ENCODE peak calls at places on chromosomes 1 and 21, in six cellular contexts. W, N, E, U, S and X are unnamed samples.

GRCh38 chr1:42784946-42785693 is at the start of gene TMEM269:
- DNase-seq in W (peak), N (no peak), E (no peak), U (peak), S (no peak), X (no peak)

GRCh38 chr1:150110066-150110465 is 39.6 kb upstream of the PLEKHO1 start:
- DNase-seq in W (no peak), N (no peak), E (no peak), U (no peak), S (no peak), X (no peak)

GRCh38 chr1:206507395-206508129 is at the start of gene RASSF5:
- DNase-seq in W (peak), N (peak), E (peak), U (peak), S (no peak), X (peak)

GRCh38 chr1:46183119-46183842 is 7.0 kb upstream of the P3R3URF start:
- DNase-seq in W (no peak), N (peak), E (no peak), U (peak), S (no peak), X (peak)

GRCh38 chr1:15103211-15103610 is 50.3 kb upstream of the TMEM51 start:
- DNase-seq in W (no peak), N (no peak), E (no peak), U (no peak), S (no peak), X (no peak)

GRCh38 chr1:226201029-226201593 is 14.6 kb upstream of the ACBD3 start:
- DNase-seq in W (no peak), N (no peak), E (peak), U (peak), S (no peak), X (no peak)

GRCh38 chr1:169495916-169496315 is 10.2 kb upstream of the SLC19A2 start:
- DNase-seq in W (no peak), N (no peak), E (no peak), U (no peak), S (no peak), X (no peak)

GRCh38 chr1:1099506-1100183 is 16.2 kb downstream of the C1orf159 start:
- DNase-seq in W (no peak), N (no peak), E (no peak), U (no peak), S (no peak), X (no peak)

GRCh38 chr21:42082501-42083360 is 11.6 kb downstream of the UMODL1 start:
- DNase-seq in W (no peak), N (no peak), E (no peak), U (no peak), S (no peak), X (no peak)

GRCh38 chr1:180652791-180653190 is 21.0 kb downstream of the XPR1 start:
- DNase-seq in W (no peak), N (no peak), E (no peak), U (no peak), S (no peak), X (no peak)

GRCh38 chr1:235079443-235079967 is 49.1 kb downstream of the TOMM20 start:
- DNase-seq in W (no peak), N (peak), E (no peak), U (no peak), S (no peak), X (no peak)

GRCh38 chr1:1968767-1969504 is 34.6 kb downstream of the CFAP74 start:
- DNase-seq in W (no peak), N (no peak), E (no peak), U (no peak), S (no peak), X (no peak)

GRCh38 chr1:42963378-42964005 is 4.8 kb upstream of the SLC2A1 start:
- DNase-seq in W (no peak), N (peak), E (peak), U (no peak), S (no peak), X (no peak)

GRCh38 chr1:38235705-38236104 is 189.1 kb upstream of the POU3F1 start:
- DNase-seq in W (no peak), N (no peak), E (no peak), U (no peak), S (no peak), X (no peak)
- TF ChIP-seq REST in W (no peak), N (no peak), E (no peak), U (no peak), S (no peak), X (no peak)

DNA sequence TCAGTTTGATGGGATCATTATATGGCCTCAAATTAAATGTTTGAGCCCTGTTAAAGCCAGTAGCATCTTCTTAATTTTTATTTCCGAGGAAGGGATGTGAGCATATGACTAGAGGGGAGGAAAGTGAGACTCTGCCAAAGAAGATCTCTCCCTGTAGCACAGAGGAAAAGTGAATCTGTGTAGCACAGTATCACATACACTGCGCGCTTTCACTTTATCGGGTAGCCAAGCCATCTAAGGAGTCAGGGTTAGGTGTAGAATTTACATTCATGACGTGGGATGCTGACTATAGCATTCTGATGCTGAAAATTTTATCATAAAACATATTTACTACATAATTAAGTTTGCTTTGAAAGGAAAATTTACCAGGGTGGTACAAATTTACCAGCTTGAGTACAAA is 24.0 kb downstream of the LRRC8D start:
- DNase-seq in W (no peak), N (no peak), E (no peak), U (no peak), S (no peak), X (no peak)
- H3K27ac ChIP-seq in W (no peak), N (peak), E (no peak), U (no peak), S (peak), X (no peak)

GRCh38 chr1:65625528-65625927 is 167.2 kb upstream of the PDE4B start:
- DNase-seq in W (no peak), N (no peak), E (no peak), U (no peak), S (no peak), X (no peak)
- TF ChIP-seq REST in W (no peak), N (no peak), E (no peak), U (no peak), S (no peak), X (no peak)

GRCh38 chr1:77511440-77511840 is 171.0 kb downstream of the ZZZ3 start:
- DNase-seq in W (no peak), N (no peak), E (no peak), U (no peak), S (no peak), X (no peak)

GRCh38 chr1:77514871-77515776 is 167.3 kb downstream of the ZZZ3 start:
- DNase-seq in W (no peak), N (no peak), E (peak), U (peak), S (no peak), X (peak)

GRCh38 chr1:77513839-77514763 is 168.4 kb downstream of the ZZZ3 start:
- DNase-seq in W (no peak), N (no peak), E (no peak), U (peak), S (no peak), X (no peak)

DNA sequence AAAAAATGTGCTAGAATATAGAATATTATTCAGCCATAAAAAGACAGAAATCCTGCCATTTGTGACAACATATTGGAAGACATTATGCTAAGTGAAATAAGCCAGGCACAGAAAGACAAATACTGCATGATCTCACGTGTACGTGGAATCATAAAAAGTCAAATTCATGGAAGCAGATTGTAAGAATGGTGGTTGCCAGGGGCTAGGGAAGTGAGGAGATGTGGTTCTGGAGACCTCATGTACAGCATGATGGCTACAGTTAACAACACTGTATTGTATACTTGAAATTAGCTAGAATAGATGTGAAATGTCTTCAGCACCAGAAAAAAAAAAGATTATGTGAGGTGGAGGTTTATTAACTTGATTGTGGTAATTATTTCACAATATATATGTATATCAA is 166.4 kb downstream of the ZZZ3 start:
- DNase-seq in W (no peak), N (no peak), E (no peak), U (no peak), S (no peak), X (no peak)
- H3K27ac ChIP-seq in W (peak), N (peak), E (no peak), U (peak), S (no peak), X (no peak)

GRCh38 chr1:195394567-195394966 is 1213.7 kb downstream of the KCNT2 start:
- DNase-seq in W (no peak), N (no peak), E (no peak), U (no peak), S (no peak), X (no peak)
- TF ChIP-seq REST in W (no peak), N (no peak), E (no peak), U (no peak), S (no peak), X (no peak)

GRCh38 chr21:34603710-34604057 is 11.2 kb downstream of the RCAN1 start:
- DNase-seq in W (no peak), N (no peak), E (no peak), U (no peak), S (no peak), X (no peak)
- H3K27ac ChIP-seq in W (no peak), N (no peak), E (no peak), U (no peak), S (no peak), X (no peak)